ENCODE peak calls at places on chromosome 2, in nine cellular contexts. One of them, this sample, is unnamed.
A peak's percentile ranks its signal among the peaks of the same experiment; 100 is the strongest.

GRCh38 chr2:168174761-168175160 is 72.6 kb downstream of the STK39 start:
- DNase-seq in pancreas: no peak
- DNase-seq in GM20000: no peak
- DNase-seq in IMR-90: no peak
- DNase-seq in WTC11: no peak
- DNase-seq in fibroblast of mammary gland: no peak
- DNase-seq in mesothelial cell of epicardium: no peak
- DNase-seq in cardiac fibroblast: no peak
- DNase-seq in GM13976: no peak
- DNase-seq in this sample: no peak

GRCh38 chr2:28496781-28497180 is 921 bp downstream of the PLB1 start:
- DNase-seq in fibroblast of mammary gland: no peak
- DNase-seq in WTC11: no peak
- DNase-seq in pancreas: no peak
- DNase-seq in IMR-90: no peak
- DNase-seq in mesothelial cell of epicardium: no peak
- DNase-seq in cardiac fibroblast: no peak
- DNase-seq in GM13976: no peak
- DNase-seq in GM20000: no peak
- DNase-seq in this sample: no peak

GRCh38 chr2:44772131-44772530 is 169.4 kb upstream of the SIX3 start:
- DNase-seq in pancreas: no peak
- DNase-seq in GM20000: no peak
- DNase-seq in fibroblast of mammary gland: no peak
- DNase-seq in mesothelial cell of epicardium: no peak
- DNase-seq in cardiac fibroblast: no peak
- DNase-seq in IMR-90: no peak
- DNase-seq in WTC11: no peak
- DNase-seq in GM13976: no peak
- DNase-seq in this sample: no peak

GRCh38 chr2:16708173-16708572 is 42.5 kb upstream of the CYRIA start:
- DNase-seq in cardiac fibroblast: no peak
- DNase-seq in GM20000: no peak
- DNase-seq in fibroblast of mammary gland: no peak
- DNase-seq in IMR-90: no peak
- DNase-seq in WTC11: no peak
- DNase-seq in pancreas: no peak
- DNase-seq in GM13976: no peak
- DNase-seq in mesothelial cell of epicardium: no peak
- DNase-seq in this sample: no peak

GRCh38 chr2:128313076-128313836 is 5.4 kb downstream of the HS6ST1 start:
- DNase-seq in GM13976: no peak
- DNase-seq in WTC11: peak; percentile 22
- DNase-seq in IMR-90: peak; percentile 63
- DNase-seq in cardiac fibroblast: peak; percentile 26
- DNase-seq in fibroblast of mammary gland: peak; percentile 64
- DNase-seq in GM20000: no peak
- DNase-seq in mesothelial cell of epicardium: peak; percentile 41
- DNase-seq in pancreas: no peak
- DNase-seq in this sample: no peak

GRCh38 chr2:42064417-42064942 is 16.7 kb downstream of the PKDCC start:
- DNase-seq in WTC11: no peak
- DNase-seq in GM13976: no peak
- DNase-seq in fibroblast of mammary gland: peak; percentile 37
- DNase-seq in IMR-90: peak; percentile 96
- DNase-seq in GM20000: no peak
- DNase-seq in pancreas: no peak
- DNase-seq in cardiac fibroblast: peak; percentile 71
- DNase-seq in mesothelial cell of epicardium: no peak
- DNase-seq in this sample: no peak

GRCh38 chr2:168157926-168158325 is 89.5 kb downstream of the STK39 start:
- DNase-seq in fibroblast of mammary gland: no peak
- DNase-seq in pancreas: no peak
- DNase-seq in GM20000: no peak
- DNase-seq in GM13976: no peak
- DNase-seq in mesothelial cell of epicardium: no peak
- DNase-seq in WTC11: no peak
- DNase-seq in IMR-90: no peak
- DNase-seq in cardiac fibroblast: peak; percentile 30
- DNase-seq in this sample: no peak

GRCh38 chr2:64454316-64455030 is 511 bp downstream of the LGALSL start:
- DNase-seq in GM13976: peak; percentile 86
- DNase-seq in fibroblast of mammary gland: peak; percentile 28
- DNase-seq in pancreas: peak; percentile 84
- DNase-seq in cardiac fibroblast: peak; percentile 27
- DNase-seq in IMR-90: peak; percentile 36
- DNase-seq in mesothelial cell of epicardium: peak; percentile 75
- DNase-seq in WTC11: peak; percentile 76
- DNase-seq in GM20000: peak; percentile 91
- DNase-seq in this sample: peak; percentile 35

GRCh38 chr2:207235621-207236020 is 69.9 kb upstream of the KLF7 start:
- DNase-seq in pancreas: no peak
- DNase-seq in fibroblast of mammary gland: peak; percentile 40
- DNase-seq in WTC11: no peak
- DNase-seq in mesothelial cell of epicardium: no peak
- DNase-seq in GM13976: no peak
- DNase-seq in IMR-90: no peak
- DNase-seq in cardiac fibroblast: peak; percentile 60
- DNase-seq in GM20000: no peak
- DNase-seq in this sample: no peak

GRCh38 chr2:97760480-97761049 is 47.2 kb downstream of the ZAP70 start:
- DNase-seq in GM20000: no peak
- DNase-seq in GM13976: no peak
- DNase-seq in IMR-90: no peak
- DNase-seq in cardiac fibroblast: no peak
- DNase-seq in mesothelial cell of epicardium: no peak
- DNase-seq in pancreas: no peak
- DNase-seq in WTC11: no peak
- DNase-seq in fibroblast of mammary gland: no peak
- DNase-seq in this sample: no peak

GRCh38 chr2:145725876-145726275 is 1206.0 kb upstream of the ZEB2 start:
- DNase-seq in cardiac fibroblast: no peak
- DNase-seq in GM20000: no peak
- DNase-seq in WTC11: no peak
- DNase-seq in pancreas: no peak
- DNase-seq in IMR-90: no peak
- DNase-seq in fibroblast of mammary gland: no peak
- DNase-seq in mesothelial cell of epicardium: no peak
- DNase-seq in GM13976: no peak
- DNase-seq in this sample: no peak

GRCh38 chr2:53504507-53504906 is 263.1 kb upstream of the CHAC2 start:
- DNase-seq in mesothelial cell of epicardium: no peak
- DNase-seq in pancreas: no peak
- DNase-seq in fibroblast of mammary gland: no peak
- DNase-seq in GM13976: no peak
- DNase-seq in GM20000: no peak
- DNase-seq in IMR-90: no peak
- DNase-seq in cardiac fibroblast: no peak
- DNase-seq in WTC11: no peak
- DNase-seq in this sample: no peak

GRCh38 chr2:1976725-1977416 is 232.6 kb upstream of the PXDN start:
- DNase-seq in fibroblast of mammary gland: peak; percentile 52
- DNase-seq in pancreas: no peak
- DNase-seq in WTC11: no peak
- DNase-seq in cardiac fibroblast: peak; percentile 41
- DNase-seq in GM13976: no peak
- DNase-seq in mesothelial cell of epicardium: no peak
- DNase-seq in IMR-90: no peak
- DNase-seq in GM20000: no peak
- DNase-seq in this sample: no peak

GRCh38 chr2:12087671-12088380 is 341.4 kb downstream of the LPIN1 start:
- DNase-seq in GM13976: no peak
- DNase-seq in cardiac fibroblast: peak; percentile 18
- DNase-seq in WTC11: no peak
- DNase-seq in IMR-90: peak; percentile 42
- DNase-seq in fibroblast of mammary gland: peak; percentile 19
- DNase-seq in GM20000: no peak
- DNase-seq in pancreas: no peak
- DNase-seq in mesothelial cell of epicardium: no peak
- DNase-seq in this sample: no peak

GRCh38 chr2:207481924-207482323 is 47.8 kb upstream of the CREB1 start:
- DNase-seq in GM20000: no peak
- DNase-seq in IMR-90: no peak
- DNase-seq in cardiac fibroblast: no peak
- DNase-seq in GM13976: no peak
- DNase-seq in WTC11: no peak
- DNase-seq in mesothelial cell of epicardium: no peak
- DNase-seq in pancreas: no peak
- DNase-seq in fibroblast of mammary gland: no peak
- DNase-seq in this sample: no peak

GRCh38 chr2:127051116-127051779 is 55.7 kb downstream of the BIN1 start:
- DNase-seq in WTC11: peak; percentile 17
- DNase-seq in pancreas: peak; percentile 55
- DNase-seq in IMR-90: no peak
- DNase-seq in GM20000: no peak
- DNase-seq in fibroblast of mammary gland: no peak
- DNase-seq in cardiac fibroblast: no peak
- DNase-seq in GM13976: peak; percentile 32
- DNase-seq in mesothelial cell of epicardium: no peak
- DNase-seq in this sample: no peak

GRCh38 chr2:101401906-101402305 is 14.6 kb upstream of the CREG2 start:
- DNase-seq in pancreas: no peak
- DNase-seq in cardiac fibroblast: no peak
- DNase-seq in fibroblast of mammary gland: no peak
- DNase-seq in WTC11: no peak
- DNase-seq in GM20000: no peak
- DNase-seq in IMR-90: no peak
- DNase-seq in GM13976: no peak
- DNase-seq in mesothelial cell of epicardium: no peak
- DNase-seq in this sample: no peak
- TF ChIP-seq CTCF in pancreas: no peak
- TF ChIP-seq CTCF in cardiac fibroblast: no peak
- TF ChIP-seq CTCF in fibroblast of mammary gland: no peak
- TF ChIP-seq CTCF in WTC11: no peak
- TF ChIP-seq CTCF in GM20000: no peak
- TF ChIP-seq CTCF in IMR-90: no peak
- TF ChIP-seq CTCF in GM13976: no peak
- TF ChIP-seq CTCF in mesothelial cell of epicardium: peak; percentile 20
- TF ChIP-seq CTCF in this sample: no peak

GRCh38 chr2:121342751-121343150 is 57.7 kb upstream of the TFCP2L1 start:
- DNase-seq in pancreas: no peak
- DNase-seq in GM20000: no peak
- DNase-seq in IMR-90: no peak
- DNase-seq in fibroblast of mammary gland: no peak
- DNase-seq in WTC11: no peak
- DNase-seq in mesothelial cell of epicardium: no peak
- DNase-seq in cardiac fibroblast: no peak
- DNase-seq in GM13976: no peak
- DNase-seq in this sample: no peak

GRCh38 chr2:121340926-121341325 is 55.9 kb upstream of the TFCP2L1 start:
- DNase-seq in GM20000: no peak
- DNase-seq in GM13976: no peak
- DNase-seq in fibroblast of mammary gland: no peak
- DNase-seq in mesothelial cell of epicardium: no peak
- DNase-seq in IMR-90: no peak
- DNase-seq in cardiac fibroblast: no peak
- DNase-seq in pancreas: no peak
- DNase-seq in WTC11: no peak
- DNase-seq in this sample: no peak

GRCh38 chr2:121345101-121345500 is 60.1 kb upstream of the TFCP2L1 start:
- DNase-seq in pancreas: no peak
- DNase-seq in GM13976: no peak
- DNase-seq in WTC11: no peak
- DNase-seq in GM20000: no peak
- DNase-seq in mesothelial cell of epicardium: no peak
- DNase-seq in IMR-90: no peak
- DNase-seq in fibroblast of mammary gland: no peak
- DNase-seq in cardiac fibroblast: no peak
- DNase-seq in this sample: no peak

GRCh38 chr2:121345887-121346286 is 60.9 kb upstream of the TFCP2L1 start:
- DNase-seq in GM20000: no peak
- DNase-seq in GM13976: no peak
- DNase-seq in pancreas: no peak
- DNase-seq in cardiac fibroblast: no peak
- DNase-seq in mesothelial cell of epicardium: no peak
- DNase-seq in IMR-90: no peak
- DNase-seq in WTC11: no peak
- DNase-seq in fibroblast of mammary gland: no peak
- DNase-seq in this sample: no peak

DNA sequence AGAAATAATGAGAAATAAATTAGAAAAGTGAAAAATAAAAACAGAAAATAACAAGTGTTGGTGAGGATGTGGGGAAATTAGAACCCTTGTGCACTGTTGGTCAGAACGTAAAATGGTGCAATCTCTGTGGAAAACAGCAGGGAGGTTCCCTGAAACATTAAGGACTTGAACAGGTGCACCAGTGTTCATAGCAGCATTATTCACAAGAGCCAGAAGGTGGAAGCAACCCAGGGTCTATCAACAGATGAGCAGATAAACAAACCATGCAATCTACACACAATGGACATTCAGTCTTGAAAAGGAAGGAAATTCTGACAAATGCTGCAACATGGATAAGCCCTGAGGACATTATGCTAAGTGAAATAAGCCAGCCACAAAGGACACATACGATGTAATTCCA is 58.2 kb upstream of the TFCP2L1 start:
- DNase-seq in pancreas: no peak
- DNase-seq in GM13976: no peak
- DNase-seq in fibroblast of mammary gland: no peak
- DNase-seq in WTC11: no peak
- DNase-seq in mesothelial cell of epicardium: no peak
- DNase-seq in GM20000: no peak
- DNase-seq in IMR-90: no peak
- DNase-seq in cardiac fibroblast: no peak
- DNase-seq in this sample: no peak
- TF ChIP-seq CTCF in pancreas: no peak
- TF ChIP-seq CTCF in GM13976: no peak
- TF ChIP-seq CTCF in fibroblast of mammary gland: no peak
- TF ChIP-seq CTCF in WTC11: no peak
- TF ChIP-seq CTCF in mesothelial cell of epicardium: no peak
- TF ChIP-seq CTCF in GM20000: no peak
- TF ChIP-seq CTCF in IMR-90: no peak
- TF ChIP-seq CTCF in cardiac fibroblast: no peak
- TF ChIP-seq CTCF in this sample: no peak

GRCh38 chr2:62297642-62298010 is 101.7 kb downstream of the B3GNT2 start:
- DNase-seq in pancreas: no peak
- DNase-seq in GM20000: no peak
- DNase-seq in mesothelial cell of epicardium: no peak
- DNase-seq in GM13976: no peak
- DNase-seq in IMR-90: no peak
- DNase-seq in cardiac fibroblast: peak; percentile 36
- DNase-seq in fibroblast of mammary gland: peak; percentile 37
- DNase-seq in WTC11: peak; percentile 60
- DNase-seq in this sample: no peak
- TF ChIP-seq CTCF in pancreas: peak; percentile 16
- TF ChIP-seq CTCF in GM20000: no peak
- TF ChIP-seq CTCF in mesothelial cell of epicardium: no peak
- TF ChIP-seq CTCF in GM13976: no peak
- TF ChIP-seq CTCF in IMR-90: peak; percentile 28
- TF ChIP-seq CTCF in cardiac fibroblast: peak; percentile 26
- TF ChIP-seq CTCF in fibroblast of mammary gland: peak; percentile 40
- TF ChIP-seq CTCF in WTC11: no peak
- TF ChIP-seq CTCF in this sample: no peak

DNA sequence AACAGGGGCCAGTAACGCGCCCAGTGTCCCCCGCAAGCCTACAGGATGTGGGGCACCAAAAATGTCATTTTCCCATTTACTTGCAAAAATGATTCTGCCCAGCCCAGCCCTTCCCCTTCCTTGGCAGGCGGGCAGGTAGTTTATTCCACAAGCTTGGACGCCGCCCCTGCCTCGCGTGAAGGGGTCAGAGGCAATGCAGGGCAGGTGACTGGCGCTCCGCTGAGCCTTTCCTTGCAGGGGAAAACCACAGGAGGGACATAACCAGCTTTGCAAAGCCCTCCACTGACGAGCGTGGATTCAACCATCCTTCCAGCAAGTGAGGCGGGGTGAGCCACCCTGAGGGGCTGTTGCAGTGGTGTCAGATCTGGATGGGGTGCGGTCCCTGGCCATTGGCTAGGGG is 5.3 kb downstream of the MAB21L4 start:
- DNase-seq in GM13976: no peak
- DNase-seq in mesothelial cell of epicardium: no peak
- DNase-seq in GM20000: no peak
- DNase-seq in IMR-90: no peak
- DNase-seq in pancreas: no peak
- DNase-seq in cardiac fibroblast: no peak
- DNase-seq in fibroblast of mammary gland: no peak
- DNase-seq in WTC11: no peak
- DNase-seq in this sample: no peak
- TF ChIP-seq CTCF in GM13976: no peak
- TF ChIP-seq CTCF in mesothelial cell of epicardium: no peak
- TF ChIP-seq CTCF in GM20000: no peak
- TF ChIP-seq CTCF in IMR-90: no peak
- TF ChIP-seq CTCF in pancreas: no peak
- TF ChIP-seq CTCF in cardiac fibroblast: no peak
- TF ChIP-seq CTCF in fibroblast of mammary gland: no peak
- TF ChIP-seq CTCF in WTC11: no peak
- TF ChIP-seq CTCF in this sample: no peak